ENCODE peak calls at places on chromosomes 13 and 19, in four cellular contexts. S is GM10248, T is T-helper 17 cell, F is fibroblast of the conjunctiva. P is an unnamed sample.

GRCh38 chr13:19952850-19953249 is 5.7 kb upstream of the ZMYM2 start:
- DNase-seq in S (no peak), T (no peak), F (no peak), P (no peak)

GRCh38 chr13:113792821-113793717 is 34.0 kb downstream of the TMEM255B start:
- DNase-seq in T (no peak), S (no peak), F (no peak), P (no peak)

GRCh38 chr13:103224804-103225203 is 158.6 kb upstream of the SLC10A2 start:
- DNase-seq in F (no peak), T (no peak), S (no peak), P (no peak)

GRCh38 chr13:62583466-62583865 is 1167.8 kb upstream of the PCDH20 start:
- DNase-seq in S (no peak), F (no peak), T (no peak), P (no peak)

GRCh38 chr13:108508263-108508662 is 121.1 kb upstream of the MYO16 start:
- DNase-seq in F (peak), T (no peak), S (no peak), P (no peak)

GRCh38 chr19:14443632-14444216 is 10.6 kb downstream of the PKN1 start:
- DNase-seq in T (no peak), F (no peak), S (no peak), P (no peak)

GRCh38 chr13:98939552-98940306 is 38.1 kb downstream of the DOCK9 start:
- DNase-seq in T (no peak), S (no peak), F (peak), P (no peak)

GRCh38 chr19:50003810-50004419 is 21.3 kb downstream of the VRK3 start:
- DNase-seq in F (peak), T (no peak), S (peak), P (peak)

GRCh38 chr19:6402834-6403608 is 10.1 kb upstream of the GTF2F1 start:
- DNase-seq in S (no peak), T (no peak), F (peak), P (peak)

GRCh38 chr13:52925775-52926285 is 77.4 kb upstream of the PCDH8 start:
- DNase-seq in F (no peak), T (no peak), S (no peak), P (no peak)

GRCh38 chr19:53549354-53549753 is 11.4 kb downstream of the ZNF331 start:
- DNase-seq in T (no peak), F (peak), S (no peak), P (peak)

GRCh38 chr13:27450921-27451461 is 627 bp upstream of the MTIF3 start:
- DNase-seq in S (peak), T (peak), F (no peak), P (peak)

GRCh38 chr13:113776231-113777125 is 17.5 kb downstream of the TMEM255B start:
- DNase-seq in S (no peak), T (no peak), F (no peak), P (no peak)

GRCh38 chr13:104295537-104295936 is 1229.3 kb upstream of the SLC10A2 start:
- DNase-seq in F (no peak), S (no peak), T (no peak), P (no peak)

GRCh38 chr19:51803965-51804364 is 9.0 kb downstream of the FPR3 start:
- DNase-seq in T (no peak), S (no peak), F (no peak), P (no peak)

GRCh38 chr19:44113784-44114390 is 688 bp downstream of the ZNF225 start:
- DNase-seq in S (no peak), F (no peak), T (no peak), P (peak)

GRCh38 chr13:72983085-72983768 is 75.6 kb upstream of the KLF5 start:
- DNase-seq in S (no peak), T (no peak), F (peak), P (peak)

GRCh38 chr19:32318884-32319520 is 26.4 kb upstream of the ZNF507 start:
- DNase-seq in F (no peak), T (no peak), S (no peak), P (peak)

GRCh38 chr13:49620170-49620621 is 8.1 kb upstream of the ARL11 start:
- DNase-seq in S (peak), F (no peak), T (no peak), P (no peak)

GRCh38 chr13:113794086-113794485 is 35.1 kb downstream of the TMEM255B start:
- DNase-seq in F (no peak), S (no peak), T (no peak), P (no peak)

GRCh38 chr19:56837892-56838679 is 2.4 kb downstream of the PEG3 start:
- DNase-seq in S (no peak), T (no peak), F (peak), P (no peak)

GRCh38 chr13:26658972-26659371 is 101.5 kb downstream of the WASF3 start:
- DNase-seq in F (no peak), S (no peak), T (no peak), P (no peak)